ENCODE peak calls at places on chromosomes 16 and 17, in eight cellular contexts. R, K, C, G, Y, M, B and E are unnamed samples.

GRCh38 chr17:75909051-75909811 is 4.5 kb upstream of the MRPL38 start:
- DNase-seq in G (no peak), K (no peak), B (no peak), C (no peak), R (no peak), Y (no peak), M (no peak), E (no peak)

GRCh38 chr17:45088741-45089140 is 27.6 kb downstream of the NMT1 start:
- DNase-seq in R (no peak), Y (no peak), M (no peak), B (no peak), K (no peak), G (no peak), C (no peak), E (no peak)

GRCh38 chr16:22369221-22369811 is 5.1 kb downstream of the CDR2 start:
- DNase-seq in G (peak), B (no peak), Y (no peak), R (no peak), C (no peak), M (peak), K (no peak), E (no peak)

GRCh38 chr17:15289285-15290185 is 24.4 kb upstream of the PMP22 start:
- DNase-seq in R (no peak), M (no peak), G (peak), B (no peak), K (no peak), Y (no peak), C (no peak), E (no peak)

GRCh38 chr17:6800422-6801027 is 24.5 kb downstream of the FBXO39 start:
- DNase-seq in Y (no peak), G (no peak), B (no peak), K (no peak), R (no peak), C (no peak), M (no peak), E (no peak)

GRCh38 chr17:7432296-7432695 is 2.9 kb upstream of the TMEM102 start:
- DNase-seq in C (no peak), K (no peak), B (no peak), G (no peak), M (no peak), R (no peak), Y (no peak), E (no peak)

GRCh38 chr16:49755291-49755611 is 100.7 kb downstream of the ZNF423 start:
- DNase-seq in G (peak), R (no peak), C (peak), M (peak), Y (no peak), K (no peak), B (no peak), E (no peak)

GRCh38 chr16:85639529-85640253 is 26.6 kb downstream of the GSE1 start:
- DNase-seq in M (peak), K (no peak), C (no peak), R (no peak), B (no peak), Y (no peak), G (no peak), E (no peak)

GRCh38 chr16:11297492-11298142 is 16.5 kb upstream of the PRM1 start:
- DNase-seq in R (peak), C (peak), M (peak), G (no peak), B (peak), K (no peak), Y (no peak), E (peak)

GRCh38 chr17:79814966-79815835 is 18.3 kb upstream of the CBX8 start:
- DNase-seq in G (no peak), M (no peak), B (no peak), K (no peak), R (no peak), C (no peak), Y (no peak), E (no peak)

GRCh38 chr16:372584-372983 is 2.2 kb upstream of the MRPL28 start:
- DNase-seq in Y (no peak), K (no peak), R (no peak), M (no peak), G (no peak), B (no peak), C (no peak), E (no peak)

GRCh38 chr17:48718162-48718780 is 4.0 kb downstream of the PRAC1 start:
- DNase-seq in Y (no peak), G (no peak), R (no peak), C (no peak), B (no peak), K (no peak), M (no peak), E (no peak)

GRCh38 chr17:4648741-4649140 is 7.3 kb upstream of the ALOX15 start:
- DNase-seq in Y (no peak), G (no peak), C (no peak), R (no peak), M (no peak), B (no peak), K (no peak), E (no peak)

GRCh38 chr17:76497979-76498885 is 3.0 kb downstream of the RHBDF2 start:
- DNase-seq in M (peak), C (peak), K (peak), Y (no peak), G (peak), B (peak), R (no peak), E (no peak)

GRCh38 chr16:19294156-19294649 is 8.7 kb downstream of the CLEC19A start:
- DNase-seq in R (no peak), C (peak), M (peak), Y (no peak), G (peak), B (peak), K (no peak), E (no peak)

GRCh38 chr16:85416267-85417109 is 196.6 kb upstream of the GSE1 start:
- DNase-seq in Y (no peak), B (no peak), C (peak), R (no peak), G (peak), K (no peak), M (peak), E (no peak)

GRCh38 chr17:80030730-80031410 is 4.8 kb downstream of the TBC1D16 start:
- DNase-seq in Y (no peak), C (no peak), R (no peak), M (no peak), G (no peak), K (no peak), B (no peak), E (no peak)

GRCh38 chr17:78142113-78142861 is 3.9 kb upstream of the C17orf99 start:
- DNase-seq in M (no peak), B (no peak), G (peak), K (peak), C (no peak), Y (no peak), R (no peak), E (no peak)

GRCh38 chr16:83456934-83457333 is 350.8 kb upstream of the HSBP1 start:
- DNase-seq in G (no peak), R (no peak), C (no peak), K (no peak), Y (no peak), B (no peak), M (no peak), E (no peak)

GRCh38 chr17:81420769-81421462 is 25.7 kb downstream of the BAHCC1 start:
- DNase-seq in G (no peak), R (no peak), B (peak), M (peak), Y (no peak), K (no peak), C (no peak), E (no peak)

GRCh38 chr17:67377727-67378443 is 804 bp downstream of the PITPNC1 start:
- DNase-seq in K (no peak), R (no peak), G (peak), M (peak), B (peak), Y (no peak), C (peak), E (no peak)

GRCh38 chr17:58402679-58403078 is 14.7 kb downstream of the RNF43 start:
- DNase-seq in R (no peak), B (no peak), Y (no peak), K (peak), C (no peak), M (no peak), G (no peak), E (no peak)

GRCh38 chr16:12159028-12159427 is 182.5 kb downstream of the SNX29 start:
- DNase-seq in R (no peak), K (no peak), M (no peak), Y (no peak), G (no peak), C (no peak), B (no peak), E (no peak)

GRCh38 chr17:42642377-42642776 is 16.7 kb upstream of the TUBG2 start:
- DNase-seq in Y (no peak), C (no peak), K (no peak), R (no peak), B (no peak), G (no peak), M (no peak), E (no peak)

GRCh38 chr16:50530277-50531236 is 17.6 kb upstream of the NKD1 start:
- DNase-seq in Y (no peak), R (no peak), G (no peak), K (no peak), B (no peak), M (no peak), C (no peak), E (no peak)

GRCh38 chr17:6508519-6509294 is 47.6 kb downstream of the PITPNM3 start:
- DNase-seq in C (no peak), M (no peak), K (no peak), B (peak), Y (no peak), G (no peak), R (no peak), E (no peak)

GRCh38 chr17:55390364-55390977 is 31.2 kb downstream of the MMD start:
- DNase-seq in R (no peak), Y (no peak), B (no peak), G (no peak), K (no peak), M (no peak), C (no peak), E (no peak)

GRCh38 chr17:40857535-40857934 is 9.5 kb downstream of the KRT12 start:
- DNase-seq in M (no peak), C (no peak), K (no peak), R (no peak), G (no peak), Y (no peak), B (no peak), E (no peak)

GRCh38 chr17:3318336-3318735 is 20.2 kb upstream of the OR3A1 start:
- DNase-seq in B (no peak), R (no peak), M (no peak), C (no peak), Y (no peak), G (peak), K (no peak), E (no peak)

GRCh38 chr16:78142784-78143183 is 43.3 kb downstream of the WWOX start:
- DNase-seq in G (no peak), K (no peak), R (no peak), Y (no peak), M (no peak), C (no peak), B (no peak), E (no peak)

GRCh38 chr17:74842599-74843351 is 16.9 kb downstream of the GRIN2C start:
- DNase-seq in Y (no peak), K (no peak), R (no peak), M (peak), G (peak), C (peak), B (no peak), E (no peak)

GRCh38 chr17:49548506-49549310 is 27.0 kb upstream of the NXPH3 start:
- DNase-seq in C (no peak), Y (no peak), B (no peak), K (no peak), R (no peak), G (peak), M (no peak), E (no peak)

GRCh38 chr16:30570621-30571443 is 682 bp downstream of the ZNF688 start:
- DNase-seq in B (peak), G (no peak), M (peak), R (no peak), Y (no peak), K (no peak), C (peak), E (no peak)

GRCh38 chr16:20073203-20074088 is at the start of gene GPR139:
- DNase-seq in C (no peak), B (no peak), Y (no peak), K (no peak), M (no peak), R (no peak), G (no peak), E (no peak)

GRCh38 chr17:73924488-73925186 is 278.8 kb upstream of the RPL38 start:
- DNase-seq in C (no peak), G (no peak), R (no peak), Y (no peak), M (no peak), B (no peak), K (no peak), E (no peak)

GRCh38 chr17:29565643-29566472 is 979 bp downstream of the ABHD15 start:
- DNase-seq in R (no peak), Y (no peak), M (peak), C (no peak), G (peak), B (no peak), K (no peak), E (no peak)

GRCh38 chr16:4680673-4681470 is 12.5 kb upstream of the NUDT16L1 start:
- DNase-seq in R (no peak), G (no peak), Y (no peak), B (no peak), K (no peak), C (no peak), M (peak), E (no peak)
- H3K4me3 ChIP-seq in R (no peak), G (no peak), Y (no peak), B (peak), K (peak), C (peak), M (peak), E (no peak)

GRCh38 chr17:18990331-18990730 is 14.2 kb downstream of the FAM83G start:
- DNase-seq in B (no peak), C (no peak), K (no peak), G (no peak), Y (no peak), M (no peak), R (no peak), E (no peak)
- TF ChIP-seq CTCF in B (no peak), C (no peak), K (no peak), G (no peak), Y (no peak), M (no peak), R (no peak), E (no peak)

DNA sequence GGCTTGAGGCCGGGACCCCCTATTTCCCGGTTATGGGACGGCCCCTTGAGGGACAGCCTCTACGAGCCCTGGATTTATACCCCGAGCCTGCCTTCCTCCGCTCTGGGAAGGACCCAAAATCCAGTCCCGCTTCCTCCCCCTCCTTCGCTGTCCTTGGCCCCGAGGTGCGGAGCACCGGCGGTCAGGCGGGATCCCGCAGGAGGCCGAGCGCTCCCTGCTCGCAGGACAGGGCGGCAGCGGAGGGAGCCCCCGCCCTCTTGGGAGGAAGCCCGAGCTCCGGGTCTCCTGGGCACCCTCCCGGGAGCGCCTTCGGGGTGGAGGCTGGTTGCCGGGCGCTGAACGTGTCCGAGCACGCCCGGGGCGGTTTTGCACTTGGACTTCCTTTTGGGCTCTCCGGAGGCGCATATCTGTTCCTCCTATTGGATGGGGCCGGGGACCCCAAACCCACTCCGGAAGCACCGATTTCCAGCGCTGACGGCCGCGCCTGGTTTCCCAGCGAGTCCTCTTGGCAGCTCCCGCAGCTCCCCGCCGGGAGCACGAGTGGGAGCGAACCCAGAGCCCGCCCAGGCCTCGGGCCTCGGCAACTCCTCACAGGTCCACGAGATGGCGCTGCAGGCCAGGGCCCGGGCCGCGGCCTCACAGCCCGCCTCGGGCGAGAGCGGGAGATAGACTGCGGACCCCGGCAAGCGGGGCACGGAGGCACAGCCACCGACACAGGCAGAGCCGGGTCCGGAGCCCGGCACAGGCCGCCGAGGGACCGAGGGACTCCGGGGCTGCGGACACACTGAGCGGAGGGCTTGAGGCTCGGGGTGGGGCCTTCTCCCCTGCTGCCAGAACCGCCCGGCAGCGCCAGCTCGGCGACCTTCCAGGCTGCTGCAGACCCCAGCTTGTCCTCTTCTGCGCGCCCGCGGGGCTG is 12.6 kb downstream of the TBX2 start:
- DNase-seq in B (peak), G (peak), M (peak), C (peak), R (no peak), K (peak), Y (no peak), E (no peak)
- H3K4me3 ChIP-seq in B (peak), G (peak), M (peak), C (peak), R (peak), K (peak), Y (peak), E (peak)

GRCh38 chr16:65119905-65120341 is 1.9 kb downstream of the CDH11 start:
- DNase-seq in C (peak), R (no peak), K (no peak), M (no peak), B (no peak), G (no peak), Y (no peak), E (peak)
- TF ChIP-seq CTCF in C (no peak), R (no peak), K (no peak), M (no peak), B (no peak), G (no peak), Y (no peak), E (no peak)

DNA sequence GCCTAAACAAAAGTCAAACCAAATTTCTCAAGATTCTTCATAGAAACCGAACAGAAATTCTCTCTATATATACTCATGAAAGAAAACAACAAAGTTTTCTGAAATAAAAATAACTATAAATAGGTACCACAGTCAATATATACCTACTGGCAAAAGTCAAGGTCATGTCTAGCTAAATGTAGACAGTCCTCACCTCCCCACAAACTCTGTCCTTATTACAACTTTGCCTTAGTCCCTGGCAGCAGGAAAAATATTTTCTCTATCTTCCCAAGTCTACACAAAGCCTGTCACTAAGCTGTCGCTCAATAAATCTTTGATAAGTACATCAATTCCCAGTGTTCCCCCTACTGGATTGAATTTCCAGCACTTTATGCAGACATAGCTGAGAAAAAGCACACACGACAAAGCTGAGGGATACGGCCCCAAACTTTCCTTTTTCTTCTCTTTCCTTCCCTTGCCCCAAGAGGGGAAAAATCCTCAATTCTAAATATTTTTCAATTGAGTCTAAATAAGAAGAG is 2.7 kb downstream of the CFAP20 start:
- DNase-seq in M (no peak), G (no peak), C (no peak), B (no peak), Y (no peak), K (no peak), R (no peak), E (no peak)
- H3K4me3 ChIP-seq in M (peak), G (no peak), C (no peak), B (peak), Y (no peak), K (peak), R (peak), E (no peak)

DNA sequence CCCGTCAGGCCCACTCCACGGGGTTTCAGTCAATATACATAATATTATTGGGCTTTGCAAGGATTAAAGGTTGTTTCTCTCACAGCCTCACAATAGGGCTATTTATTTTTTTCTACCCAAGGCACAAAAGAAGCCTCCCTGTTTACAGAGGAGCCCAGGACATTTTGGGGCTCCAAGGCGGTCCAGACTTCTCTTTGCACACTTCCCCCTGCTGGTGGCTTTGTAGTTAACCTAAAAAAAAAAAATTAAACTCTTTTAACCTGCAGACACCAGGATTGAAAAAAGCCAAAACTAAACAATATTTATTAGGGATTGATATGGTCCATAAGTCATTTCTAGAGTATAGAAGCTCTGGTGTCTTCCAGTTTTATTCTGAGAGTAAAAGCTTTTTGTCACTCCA is 169.7 kb upstream of the ZFHX3 start:
- DNase-seq in C (no peak), M (no peak), G (no peak), Y (no peak), B (no peak), K (no peak), R (no peak), E (no peak)
- TF ChIP-seq CTCF in C (no peak), M (no peak), G (peak), Y (no peak), B (peak), K (no peak), R (no peak), E (peak)

GRCh38 chr17:855594-855993 is 73.4 kb downstream of the MRM3 start:
- DNase-seq in M (no peak), Y (no peak), B (no peak), G (no peak), R (no peak), C (no peak), K (no peak), E (no peak)

GRCh38 chr17:848402-848801 is 66.2 kb downstream of the MRM3 start:
- DNase-seq in K (no peak), C (no peak), R (no peak), B (no peak), Y (no peak), M (peak), G (no peak), E (no peak)

GRCh38 chr17:850828-851759 is 68.9 kb downstream of the MRM3 start:
- DNase-seq in M (peak), C (peak), G (no peak), B (peak), R (no peak), K (no peak), Y (no peak), E (no peak)

GRCh38 chr17:850086-850827 is 68.1 kb downstream of the MRM3 start:
- DNase-seq in B (peak), M (no peak), R (no peak), K (no peak), Y (no peak), C (no peak), G (no peak), E (no peak)

GRCh38 chr17:851986-852385 is 69.8 kb downstream of the MRM3 start:
- DNase-seq in C (no peak), R (no peak), B (no peak), G (no peak), Y (no peak), K (no peak), M (no peak), E (no peak)
- H3K4me3 ChIP-seq in C (no peak), R (no peak), B (no peak), G (no peak), Y (no peak), K (no peak), M (no peak), E (no peak)

GRCh38 chr16:14489460-14489859 is 140.6 kb downstream of the PARN start:
- DNase-seq in M (no peak), G (peak), R (no peak), C (no peak), Y (no peak), K (no peak), B (no peak), E (no peak)
- TF ChIP-seq CTCF in M (peak), G (no peak), R (no peak), C (no peak), Y (peak), K (peak), B (no peak), E (peak)

GRCh38 chr16:52526830-52527229 is 20.1 kb downstream of the TOX3 start:
- DNase-seq in G (no peak), Y (no peak), C (no peak), K (no peak), B (no peak), M (no peak), R (no peak), E (no peak)
- H3K4me3 ChIP-seq in G (no peak), Y (no peak), C (no peak), K (no peak), B (no peak), M (no peak), R (no peak), E (no peak)